ENCODE peak calls at places on chromosomes 13 and 19, in ten cellular contexts. C, Z, Q, M, G, R, U, Y, E and D are unnamed samples.

GRCh38 chr13:87147076-87147475 is 524.1 kb upstream of the SLITRK5 start:
- DNase-seq in C (no peak), Z (no peak), Q (no peak), M (no peak), G (no peak), R (no peak), U (no peak), Y (no peak), E (no peak), D (no peak)

GRCh38 chr13:94678845-94679244 is 33.5 kb downstream of the SOX21 start:
- DNase-seq in C (no peak), Z (no peak), Q (no peak), M (no peak), G (no peak), R (no peak), U (no peak), Y (no peak), E (no peak), D (no peak)

GRCh38 chr19:50607874-50608785 is 31.6 kb downstream of the SYT3 start:
- DNase-seq in C (peak), Z (peak), Q (no peak), M (peak), G (peak), R (peak), U (peak), Y (no peak), E (no peak), D (peak)

GRCh38 chr19:52535831-52536800 is 8.6 kb downstream of the ZNF808 start:
- DNase-seq in C (no peak), Z (peak), Q (peak), M (peak), G (peak), R (peak), U (peak), Y (peak), E (peak), D (peak)

GRCh38 chr19:32863301-32863700 is 6.3 kb downstream of the SLC7A9 start:
- DNase-seq in C (no peak), Z (no peak), Q (no peak), M (no peak), G (no peak), R (no peak), U (no peak), Y (no peak), E (no peak), D (no peak)

GRCh38 chr13:59531571-59532091 is 632.1 kb downstream of the DIAPH3 start:
- DNase-seq in C (no peak), Z (peak), Q (peak), M (peak), G (peak), R (peak), U (no peak), Y (peak), E (peak), D (peak)

GRCh38 chr19:31678421-31678820 is 329.2 kb upstream of the TSHZ3 start:
- DNase-seq in C (no peak), Z (no peak), Q (no peak), M (no peak), G (no peak), R (no peak), U (no peak), Y (no peak), E (no peak), D (no peak)

GRCh38 chr19:40006273-40006691 is 9.4 kb downstream of the ZNF546 start:
- DNase-seq in C (peak), Z (no peak), Q (no peak), M (peak), G (no peak), R (no peak), U (no peak), Y (no peak), E (no peak), D (no peak)

GRCh38 chr13:30421093-30422055 is 919 bp upstream of the UBE2L5 start:
- DNase-seq in C (peak), Z (peak), Q (peak), M (peak), G (peak), R (peak), U (peak), Y (peak), E (peak), D (peak)

GRCh38 chr19:6862673-6863078 is 24.7 kb upstream of the ADGRE1 start:
- DNase-seq in C (peak), Z (peak), Q (peak), M (peak), G (peak), R (peak), U (peak), Y (peak), E (peak), D (peak)

GRCh38 chr13:98293103-98293502 is 116.0 kb upstream of the RNF113B start:
- DNase-seq in C (no peak), Z (no peak), Q (no peak), M (no peak), G (peak), R (no peak), U (no peak), Y (no peak), E (no peak), D (no peak)
- TF ChIP-seq POLR2A in C (no peak), Z (no peak), Q (no peak), M (no peak), G (no peak), R (no peak), U (no peak), Y (no peak), E (no peak), D (no peak)

GRCh38 chr19:925087-925911 is 536 bp upstream of the ARID3A start:
- DNase-seq in C (peak), Z (peak), Q (no peak), M (peak), G (peak), R (peak), U (no peak), Y (peak), E (peak), D (peak)
- TF ChIP-seq POLR2A in C (no peak), Z (no peak), Q (no peak), M (peak), G (no peak), R (no peak), U (no peak), Y (no peak), E (no peak), D (no peak)

GRCh38 chr13:111006508-111007031 is 91.7 kb upstream of the ANKRD10 start:
- DNase-seq in C (no peak), Z (peak), Q (no peak), M (peak), G (no peak), R (no peak), U (no peak), Y (peak), E (peak), D (peak)
- TF ChIP-seq POLR2A in C (no peak), Z (no peak), Q (no peak), M (no peak), G (no peak), R (no peak), U (no peak), Y (no peak), E (no peak), D (no peak)

GRCh38 chr13:91353494-91353893 is 6.0 kb downstream of the MIR17HG start:
- DNase-seq in C (no peak), Z (no peak), Q (no peak), M (no peak), G (no peak), R (no peak), U (no peak), Y (no peak), E (no peak), D (no peak)
- TF ChIP-seq POLR2A in C (no peak), Z (no peak), Q (no peak), M (no peak), G (no peak), R (no peak), U (no peak), Y (no peak), E (no peak), D (no peak)

GRCh38 chr19:21020298-21021227 is at the start of gene ZNF430:
- DNase-seq in C (peak), Z (peak), Q (peak), M (peak), G (peak), R (peak), U (peak), Y (peak), E (peak), D (peak)
- TF ChIP-seq POLR2A in C (peak), Z (peak), Q (peak), M (peak), G (no peak), R (peak), U (peak), Y (peak), E (peak), D (no peak)

GRCh38 chr19:3556978-3557460 is 367 bp downstream of the MFSD12 start:
- DNase-seq in C (peak), Z (no peak), Q (no peak), M (peak), G (peak), R (peak), U (no peak), Y (peak), E (no peak), D (no peak)

GRCh38 chr19:3557461-3558248 is at the start of gene MFSD12:
- DNase-seq in C (peak), Z (peak), Q (peak), M (peak), G (peak), R (peak), U (peak), Y (peak), E (peak), D (peak)

GRCh38 chr19:3555653-3556422 is 1.5 kb downstream of the MFSD12 start:
- DNase-seq in C (no peak), Z (no peak), Q (no peak), M (no peak), G (no peak), R (no peak), U (no peak), Y (no peak), E (no peak), D (no peak)

GRCh38 chr19:3554254-3555083 is 2.9 kb downstream of the MFSD12 start:
- DNase-seq in C (no peak), Z (no peak), Q (no peak), M (no peak), G (no peak), R (no peak), U (no peak), Y (no peak), E (no peak), D (no peak)

DNA sequence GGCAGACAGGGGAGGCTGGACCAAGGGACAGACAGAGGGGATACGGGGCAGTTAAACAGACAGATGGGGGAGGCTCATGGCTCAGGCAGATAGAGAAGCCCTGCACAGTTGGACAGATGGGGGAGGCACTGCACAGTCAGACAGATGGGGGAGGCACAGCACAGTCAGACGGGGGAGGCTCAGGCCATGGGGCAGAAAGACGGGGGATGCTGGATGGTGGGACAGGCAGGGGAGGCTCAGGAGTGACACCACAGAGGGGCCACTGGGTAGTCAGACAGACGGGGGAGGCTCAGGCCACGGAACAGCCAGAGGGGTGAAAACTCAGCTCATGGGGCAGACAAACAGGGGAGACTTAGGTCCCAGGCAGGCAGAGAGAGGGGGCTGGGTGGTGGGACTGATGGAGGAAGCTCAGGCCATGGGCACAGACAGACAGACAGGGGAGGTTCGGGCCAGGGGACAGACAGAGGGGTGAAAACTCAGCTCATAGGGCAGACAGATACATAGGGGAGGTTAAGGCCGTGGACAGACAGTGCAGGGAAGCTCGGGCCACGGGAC is 886 bp downstream of the MFSD12 start:
- DNase-seq in C (no peak), Z (no peak), Q (no peak), M (no peak), G (no peak), R (no peak), U (no peak), Y (no peak), E (no peak), D (no peak)
- TF ChIP-seq POLR2A in C (no peak), Z (no peak), Q (no peak), M (no peak), G (no peak), R (no peak), U (no peak), Y (no peak), E (no peak), D (no peak)